ENCODE peak calls at places on chromosomes 5 and 9, in five cellular contexts. N is foreskin fibroblast, J is glutamatergic neuron, Y is sigmoid colon, S is left ventricle myocardium inferior. Q is an unnamed sample.

GRCh38 chr9:113468716-113469448 is 5.4 kb downstream of the RGS3 start:
- DNase-seq in Y (peak; percentile 69), J (peak; percentile 63), S (peak; percentile 35), N (peak; percentile 58), Q (no peak)

GRCh38 chr9:108057421-108058136 is 568.0 kb upstream of the KLF4 start:
- DNase-seq in S (no peak), J (no peak), Y (peak; percentile 81), N (peak; percentile 96), Q (no peak)

GRCh38 chr5:128579111-128579510 is 41.1 kb upstream of the FBN2 start:
- DNase-seq in S (no peak), Y (no peak), N (peak; percentile 73), J (no peak), Q (no peak)

GRCh38 chr9:134059661-134060395 is 8.0 kb downstream of the BRD3 start:
- DNase-seq in N (no peak), S (peak; percentile 19), J (peak; percentile 31), Y (peak; percentile 67), Q (no peak)

GRCh38 chr9:134164879-134165278 is 515 bp upstream of the RNU6ATAC start:
- DNase-seq in Y (no peak), S (no peak), N (no peak), J (no peak), Q (no peak)

GRCh38 chr9:14107977-14108376 is 206.0 kb downstream of the NFIB start:
- DNase-seq in N (no peak), S (no peak), Y (no peak), J (no peak), Q (no peak)

GRCh38 chr5:36640949-36641348 is 34.5 kb downstream of the SLC1A3 start:
- DNase-seq in S (no peak), N (peak; percentile 31), Y (no peak), J (no peak), Q (no peak)

GRCh38 chr9:108837530-108837929 is 18.3 kb downstream of the ACTL7B start:
- DNase-seq in S (no peak), J (no peak), N (no peak), Y (no peak), Q (no peak)

GRCh38 chr5:13878357-13878756 is 66.1 kb downstream of the DNAH5 start:
- DNase-seq in N (no peak), J (peak; percentile 22), Y (no peak), S (no peak), Q (no peak)

GRCh38 chr5:5637163-5637562 is 214.7 kb downstream of the ICE1 start:
- DNase-seq in J (no peak), Y (no peak), S (no peak), N (no peak), Q (no peak)

GRCh38 chr5:161256957-161257356 is 289.6 kb downstream of the GABRB2 start:
- DNase-seq in N (no peak), J (no peak), S (no peak), Y (no peak), Q (no peak)

GRCh38 chr5:139696894-139697658 is 48.9 kb downstream of the CXXC5 start:
- DNase-seq in Y (peak; percentile 91), N (peak; percentile 88), S (peak; percentile 84), J (no peak), Q (peak; percentile 58)

GRCh38 chr5:83306572-83307241 is 164.8 kb upstream of the VCAN start:
- DNase-seq in N (peak; percentile 82), Y (peak; percentile 76), J (no peak), S (peak; percentile 29), Q (no peak)

GRCh38 chr5:39661026-39661779 is 236.4 kb upstream of the DAB2 start:
- DNase-seq in J (no peak), Y (no peak), S (no peak), N (peak; percentile 79), Q (no peak)

GRCh38 chr9:89768650-89769071 is 163.8 kb downstream of the GADD45G start:
- DNase-seq in Y (no peak), J (no peak), S (no peak), N (no peak), Q (no peak)

GRCh38 chr5:115147052-115147451 is 22.7 kb downstream of the TRIM36 start:
- DNase-seq in N (no peak), Y (no peak), J (no peak), S (no peak), Q (no peak)

GRCh38 chr5:145471831-145472616 is 363.1 kb downstream of the PRELID2 start:
- DNase-seq in Y (no peak), S (no peak), J (no peak), N (peak; percentile 31), Q (no peak)

GRCh38 chr5:19044931-19045695 is 942.9 kb downstream of the CDH18 start:
- DNase-seq in S (no peak), Y (no peak), N (no peak), J (no peak), Q (no peak)

GRCh38 chr9:97518909-97519307 is 17.4 kb downstream of the TMOD1 start:
- DNase-seq in N (peak; percentile 80), Y (peak; percentile 95), S (no peak), J (no peak), Q (no peak)

GRCh38 chr5:67308988-67309688 is 112.5 kb upstream of the CD180 start:
- DNase-seq in J (no peak), N (no peak), S (no peak), Y (no peak), Q (no peak)

GRCh38 chr5:80481019-80481893 is 6.6 kb upstream of the FAM151B start:
- DNase-seq in Y (no peak), S (no peak), N (peak; percentile 78), J (peak; percentile 26), Q (peak; percentile 5)

GRCh38 chr9:128081052-128081451 is 13.0 kb downstream of the SLC25A25 start:
- DNase-seq in N (peak; percentile 98), Y (peak; percentile 74), J (no peak), S (no peak), Q (no peak)

GRCh38 chr5:44783916-44784315 is 24.8 kb upstream of the MRPS30 start:
- DNase-seq in N (no peak), J (no peak), Y (no peak), S (no peak), Q (no peak)

GRCh38 chr9:5492965-5493364 is 17.4 kb upstream of the PDCD1LG2 start:
- DNase-seq in N (peak; percentile 37), J (no peak), Y (no peak), S (no peak), Q (no peak)

GRCh38 chr5:92372766-92373165 is 989.6 kb upstream of the ARRDC3 start:
- DNase-seq in Y (no peak), N (peak; percentile 28), J (no peak), S (no peak), Q (no peak)

GRCh38 chr5:34817558-34818351 is 21.2 kb upstream of the TTC23L start:
- DNase-seq in N (no peak), S (no peak), Y (no peak), J (no peak), Q (no peak)